ENCODE peak calls at places on chromosomes 12 and 14, in five cellular contexts. K is GM23248, F is heart left ventricle, E is PC-9, Z is mucosa of descending colon. R is an unnamed sample. For H3K9me3, the result is how much of the 10 kb centered on the place peaks cover.

GRCh38 chr12:94141892-94142291 is 6.5 kb upstream of the PLXNC1 start:
- DNase-seq in F (no peak), K (no peak), Z (no peak), E (no peak), R (no peak)

GRCh38 chr12:10179871-10180270 is 1.0 kb downstream of the TMEM52B start:
- DNase-seq in Z (no peak), K (peak), E (no peak), F (no peak), R (no peak)

GRCh38 chr12:45014396-45014795 is 36.5 kb downstream of the DBX2 start:
- DNase-seq in E (no peak), F (no peak), Z (no peak), K (no peak), R (no peak)

GRCh38 chr12:127297327-127297726 is 969.6 kb upstream of the TMEM132C start:
- DNase-seq in F (no peak), E (no peak), Z (no peak), K (no peak), R (no peak)

GRCh38 chr12:15001733-15002471 is 29.1 kb downstream of the PDE6H start:
- DNase-seq in F (peak), Z (peak), K (peak), E (no peak), R (peak)

GRCh38 chr14:32167907-32168306 is 33.9 kb upstream of the RNU6-7 start:
- DNase-seq in K (no peak), Z (no peak), F (no peak), E (no peak), R (no peak)

GRCh38 chr12:89574736-89575208 is 48.9 kb upstream of the POC1B start:
- DNase-seq in E (no peak), Z (peak), K (peak), F (no peak), R (no peak)

GRCh38 chr12:66668311-66668710 is 10.6 kb downstream of the GRIP1 start:
- DNase-seq in K (no peak), Z (no peak), F (no peak), E (no peak), R (no peak)

GRCh38 chr14:31418440-31418839 is 1.9 kb downstream of the HEATR5A start:
- DNase-seq in Z (no peak), K (peak), F (no peak), E (no peak), R (no peak)

GRCh38 chr12:20885116-20885515 is 74.6 kb downstream of the SLCO1B3 start:
- DNase-seq in F (no peak), E (no peak), K (no peak), Z (no peak), R (no peak)
- H3K9me3 ChIP-seq in F (under half), E (under half), K (under half), Z (under half), R (under half)

GRCh38 chr14:99023371-99023770 is 248.6 kb downstream of the BCL11B start:
- DNase-seq in Z (no peak), K (no peak), E (no peak), F (no peak), R (no peak)
- H3K9me3 ChIP-seq in Z (under half), K (under half), E (under half), F (under half), R (under half)

DNA sequence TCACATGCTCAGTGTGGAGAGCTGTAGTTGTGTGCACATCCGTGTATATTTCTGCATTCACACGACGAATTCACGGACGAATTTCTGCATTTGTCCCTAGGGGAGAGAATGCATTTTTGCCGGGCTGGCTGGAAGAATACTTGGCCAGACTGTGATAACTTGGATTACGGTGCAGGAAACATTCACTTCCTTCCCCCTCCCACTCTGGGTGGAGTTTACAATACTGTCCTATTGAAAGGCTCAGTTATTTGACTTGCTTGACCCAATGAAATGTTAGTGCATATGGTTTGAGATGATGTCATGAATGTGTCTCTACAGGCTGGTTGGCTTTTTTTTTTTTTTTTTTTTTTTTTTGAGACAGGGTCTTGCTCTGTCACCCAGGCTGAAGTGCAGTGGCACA is 90.6 kb upstream of the NOS1 start:
- DNase-seq in E (no peak), Z (no peak), K (no peak), F (no peak), R (no peak)
- H3K9me3 ChIP-seq in E (under half), Z (under half), K (under half), F (under half), R (under half)

GRCh38 chr12:34402228-34402898 is 380.1 kb downstream of the ALG10 start:
- DNase-seq in K (no peak), Z (no peak), E (peak), F (peak), R (peak)
- H3K9me3 ChIP-seq in K (under half), Z (half or more), E (under half), F (under half), R (half or more)

GRCh38 chr14:80074905-80075304 is 136.4 kb downstream of the DIO2 start:
- DNase-seq in E (no peak), F (no peak), K (no peak), Z (no peak), R (no peak)

GRCh38 chr14:80080601-80081000 is 130.7 kb downstream of the DIO2 start:
- DNase-seq in K (no peak), Z (no peak), F (no peak), E (no peak), R (no peak)

GRCh38 chr14:80077262-80077661 is 134.0 kb downstream of the DIO2 start:
- DNase-seq in E (no peak), Z (no peak), F (no peak), K (peak), R (no peak)
- H3K9me3 ChIP-seq in E (under half), Z (under half), F (under half), K (under half), R (under half)

DNA sequence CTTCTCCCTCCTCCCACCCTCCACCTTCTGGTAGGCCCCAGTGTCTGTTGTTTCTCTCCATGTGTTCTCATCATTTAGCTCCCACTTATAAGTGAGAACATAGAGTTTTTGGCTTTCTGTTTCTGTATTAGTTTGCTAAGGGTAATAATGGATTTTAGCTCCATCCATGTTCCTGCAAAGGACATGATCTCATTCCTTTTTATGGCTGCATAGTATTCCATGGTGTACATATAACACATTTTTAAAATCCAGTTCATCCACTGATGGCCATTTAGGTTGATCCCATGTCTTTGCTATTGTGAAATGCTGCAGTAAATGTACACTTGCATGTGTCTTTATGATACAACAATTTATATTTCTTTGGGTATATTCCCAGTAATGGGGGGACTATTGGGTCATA is 96.1 kb downstream of the CCDC91 start:
- DNase-seq in E (no peak), K (no peak), F (no peak), Z (no peak), R (no peak)
- H3K9me3 ChIP-seq in E (under half), K (under half), F (half or more), Z (under half), R (half or more)

GRCh38 chr14:23622990-23623389 is 13.2 kb upstream of the DHRS2 start:
- DNase-seq in E (no peak), Z (no peak), K (no peak), F (no peak), R (no peak)
- H3K9me3 ChIP-seq in E (under half), Z (under half), K (under half), F (under half), R (under half)

DNA sequence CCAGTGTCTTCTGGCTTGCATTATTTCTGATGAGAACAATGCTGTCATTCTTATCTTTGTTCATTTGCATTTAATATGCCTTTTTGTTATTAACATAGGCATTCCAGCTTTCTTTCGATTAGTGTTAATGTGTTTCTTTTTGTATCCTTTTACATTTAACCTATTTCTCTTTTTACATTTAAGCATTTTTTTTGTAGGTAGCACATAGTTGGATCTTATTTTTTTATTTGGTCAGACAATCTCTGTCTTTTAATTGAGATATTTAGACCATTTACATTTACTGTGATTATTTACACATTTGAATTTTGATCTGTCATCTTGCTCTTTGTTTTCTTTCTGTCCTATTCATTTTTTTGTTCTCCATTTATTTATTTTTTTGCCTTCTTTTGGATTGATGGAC is 14.5 kb upstream of the KIF26A start:
- DNase-seq in E (no peak), K (no peak), Z (no peak), F (no peak), R (no peak)
- H3K9me3 ChIP-seq in E (under half), K (under half), Z (under half), F (under half), R (half or more)

R was measured in spleen.